ENCODE peak calls at places on chromosomes 13 and 19, in ten cellular contexts. J is heart right ventricle; G is CD8-positive, alpha-beta T cell; X is sigmoid colon; Z is HCT116; U is psoas muscle; D is AG10803; I is H1; Y is thoracic aorta; C is AG09309. M is an unnamed sample.

GRCh38 chr13:106083620-106084350 is 451.7 kb downstream of the EFNB2 start:
- DNase-seq in J (peak), G (no peak), X (no peak), Z (peak), U (no peak), D (peak), I (no peak), Y (no peak), C (no peak), M (no peak)

GRCh38 chr13:66077286-66077685 is 1152.8 kb downstream of the PCDH9 start:
- DNase-seq in J (no peak), G (no peak), X (no peak), Z (no peak), U (no peak), D (no peak), I (no peak), Y (no peak), C (no peak), M (peak)

GRCh38 chr19:16911046-16911445 is 22.2 kb downstream of the F2RL3 start:
- DNase-seq in J (no peak), G (no peak), X (peak), Z (no peak), U (no peak), D (no peak), I (no peak), Y (no peak), C (no peak), M (no peak)

GRCh38 chr13:106493569-106493968 is 41.9 kb downstream of the EFNB2 start:
- DNase-seq in J (no peak), G (no peak), X (no peak), Z (no peak), U (no peak), D (no peak), I (no peak), Y (no peak), C (no peak), M (peak)

GRCh38 chr13:40389081-40389641 is 277.3 kb downstream of the FOXO1 start:
- DNase-seq in J (no peak), G (peak), X (no peak), Z (no peak), U (no peak), D (no peak), I (no peak), Y (no peak), C (no peak), M (peak)

GRCh38 chr13:94311893-94312292 is 167.6 kb downstream of the DCT start:
- DNase-seq in J (no peak), G (no peak), X (no peak), Z (no peak), U (no peak), D (no peak), I (no peak), Y (no peak), C (no peak), M (no peak)

GRCh38 chr19:13547102-13547501 is 40.8 kb upstream of the CACNA1A start:
- DNase-seq in J (no peak), G (no peak), X (no peak), Z (no peak), U (no peak), D (no peak), I (no peak), Y (no peak), C (no peak), M (no peak)

GRCh38 chr19:14450876-14451275 is 17.8 kb downstream of the PKN1 start:
- DNase-seq in J (no peak), G (no peak), X (no peak), Z (no peak), U (no peak), D (no peak), I (no peak), Y (no peak), C (no peak), M (no peak)

GRCh38 chr13:82739881-82740280 is 1142.4 kb downstream of the SLITRK1 start:
- DNase-seq in J (no peak), G (no peak), X (no peak), Z (no peak), U (no peak), D (no peak), I (no peak), Y (no peak), C (no peak), M (no peak)

GRCh38 chr19:31348416-31349159 is 648 bp downstream of the TSHZ3 start:
- DNase-seq in J (peak), G (no peak), X (peak), Z (no peak), U (peak), D (peak), I (peak), Y (no peak), C (no peak), M (no peak)

GRCh38 chr13:35566340-35566739 is 89.9 kb upstream of the MAB21L1 start:
- DNase-seq in J (no peak), G (no peak), X (no peak), Z (no peak), U (no peak), D (peak), I (no peak), Y (no peak), C (no peak), M (peak)

GRCh38 chr13:74573654-74574053 is 439.4 kb upstream of the KLF12 start:
- DNase-seq in J (no peak), G (no peak), X (no peak), Z (no peak), U (no peak), D (no peak), I (peak), Y (no peak), C (no peak), M (no peak)

GRCh38 chr13:98821372-98822237 is 69.1 kb upstream of the SLC15A1 start:
- DNase-seq in J (no peak), G (no peak), X (no peak), Z (no peak), U (no peak), D (peak), I (no peak), Y (no peak), C (no peak), M (no peak)

GRCh38 chr13:110914293-110915056 is 394 bp downstream of the ANKRD10 start:
- DNase-seq in J (peak), G (peak), X (peak), Z (no peak), U (peak), D (peak), I (peak), Y (peak), C (no peak), M (peak)

GRCh38 chr13:50230365-50230978 is 215.2 kb downstream of the KCNRG start:
- DNase-seq in J (no peak), G (no peak), X (no peak), Z (no peak), U (no peak), D (peak), I (no peak), Y (no peak), C (peak), M (peak)

GRCh38 chr13:111893071-111893606 is 173.8 kb upstream of the SOX1 start:
- DNase-seq in J (no peak), G (no peak), X (no peak), Z (no peak), U (no peak), D (no peak), I (peak), Y (no peak), C (no peak), M (no peak)

DNA sequence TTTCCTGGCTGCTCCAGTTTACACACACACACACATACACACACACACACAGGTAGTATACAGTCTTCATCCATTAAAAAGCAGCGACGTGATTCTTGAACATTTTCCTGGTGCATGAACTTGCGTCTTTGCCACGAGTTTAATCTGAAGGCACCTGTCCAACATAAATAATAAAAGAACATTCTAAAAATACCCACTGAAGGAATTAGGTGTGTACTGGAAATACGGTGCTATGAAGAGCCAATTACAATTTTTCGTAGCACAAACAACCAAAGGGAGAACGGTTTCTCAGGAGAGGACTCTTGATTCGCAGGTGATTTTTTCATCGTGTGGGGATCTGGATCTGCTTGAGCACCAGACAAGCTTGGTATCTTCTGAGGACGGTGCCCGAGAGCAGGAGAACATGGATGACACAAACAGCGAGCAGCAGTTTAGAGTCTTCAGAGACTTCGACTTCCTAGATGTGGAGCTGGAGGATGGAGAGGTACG is 61.2 kb downstream of the ZAR1L start:
- DNase-seq in J (peak), G (no peak), X (no peak), Z (no peak), U (no peak), D (no peak), I (no peak), Y (no peak), C (no peak), M (no peak)
- H3K4me3 ChIP-seq in J (peak), G (no peak), X (peak), Z (no peak), U (peak), D (no peak), I (no peak), Y (peak), C (no peak), M (no peak)

GRCh38 chr19:45150731-45151725 is 9.8 kb downstream of the NKPD1 start:
- DNase-seq in J (no peak), G (no peak), X (no peak), Z (no peak), U (no peak), D (no peak), I (no peak), Y (no peak), C (no peak), M (no peak)

GRCh38 chr19:45151821-45152503 is 8.8 kb downstream of the NKPD1 start:
- DNase-seq in J (no peak), G (no peak), X (no peak), Z (no peak), U (no peak), D (no peak), I (no peak), Y (no peak), C (no peak), M (no peak)

GRCh38 chr19:45152504-45153338 is 8.1 kb downstream of the NKPD1 start:
- DNase-seq in J (peak), G (peak), X (no peak), Z (no peak), U (peak), D (peak), I (peak), Y (no peak), C (no peak), M (no peak)

GRCh38 chr19:45154064-45154827 is 6.5 kb downstream of the NKPD1 start:
- DNase-seq in J (no peak), G (no peak), X (no peak), Z (peak), U (peak), D (peak), I (no peak), Y (no peak), C (peak), M (no peak)

GRCh38 chr19:45153339-45154063 is 7.3 kb downstream of the NKPD1 start:
- DNase-seq in J (peak), G (no peak), X (no peak), Z (no peak), U (peak), D (peak), I (peak), Y (no peak), C (no peak), M (no peak)
- H3K4me3 ChIP-seq in J (peak), G (peak), X (peak), Z (peak), U (peak), D (peak), I (peak), Y (peak), C (no peak), M (no peak)

DNA sequence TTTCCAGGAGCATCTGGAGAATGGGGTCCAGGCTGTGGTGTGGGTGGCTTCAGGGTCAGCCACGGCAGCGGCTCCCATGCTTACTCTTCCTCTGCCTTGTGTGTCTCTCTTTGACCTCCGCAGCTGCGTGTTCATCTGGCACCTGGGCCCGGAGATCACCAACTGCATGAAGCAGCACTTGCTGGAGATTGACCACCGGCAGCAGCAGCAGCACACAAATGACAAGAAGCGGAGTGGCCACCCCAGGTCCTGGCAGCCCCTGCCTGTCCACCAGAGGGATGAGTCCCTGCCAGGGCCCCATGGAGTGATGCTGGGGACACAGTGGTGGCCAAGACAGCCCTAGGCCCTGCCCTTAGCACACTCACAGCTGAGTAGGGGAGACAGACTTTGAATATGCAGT is 18.4 kb upstream of the OVOL3 start:
- DNase-seq in J (no peak), G (no peak), X (no peak), Z (no peak), U (no peak), D (no peak), I (no peak), Y (no peak), C (no peak), M (no peak)
- H3K4me3 ChIP-seq in J (no peak), G (no peak), X (no peak), Z (no peak), U (no peak), D (no peak), I (no peak), Y (no peak), C (no peak), M (no peak)

GRCh38 chr19:3099347-3100145 is 5.4 kb downstream of the GNA11 start:
- DNase-seq in J (peak), G (no peak), X (no peak), Z (no peak), U (no peak), D (no peak), I (peak), Y (no peak), C (no peak), M (no peak)

GRCh38 chr19:3100331-3100730 is 6.2 kb downstream of the GNA11 start:
- DNase-seq in J (peak), G (no peak), X (no peak), Z (no peak), U (no peak), D (no peak), I (no peak), Y (no peak), C (no peak), M (no peak)

GRCh38 chr19:3098141-3098514 is 4.0 kb downstream of the GNA11 start:
- DNase-seq in J (peak), G (no peak), X (no peak), Z (no peak), U (peak), D (peak), I (no peak), Y (no peak), C (no peak), M (no peak)

GRCh38 chr19:3097442-3097871 is 3.3 kb downstream of the GNA11 start:
- DNase-seq in J (peak), G (no peak), X (no peak), Z (no peak), U (no peak), D (no peak), I (no peak), Y (no peak), C (no peak), M (no peak)

DNA sequence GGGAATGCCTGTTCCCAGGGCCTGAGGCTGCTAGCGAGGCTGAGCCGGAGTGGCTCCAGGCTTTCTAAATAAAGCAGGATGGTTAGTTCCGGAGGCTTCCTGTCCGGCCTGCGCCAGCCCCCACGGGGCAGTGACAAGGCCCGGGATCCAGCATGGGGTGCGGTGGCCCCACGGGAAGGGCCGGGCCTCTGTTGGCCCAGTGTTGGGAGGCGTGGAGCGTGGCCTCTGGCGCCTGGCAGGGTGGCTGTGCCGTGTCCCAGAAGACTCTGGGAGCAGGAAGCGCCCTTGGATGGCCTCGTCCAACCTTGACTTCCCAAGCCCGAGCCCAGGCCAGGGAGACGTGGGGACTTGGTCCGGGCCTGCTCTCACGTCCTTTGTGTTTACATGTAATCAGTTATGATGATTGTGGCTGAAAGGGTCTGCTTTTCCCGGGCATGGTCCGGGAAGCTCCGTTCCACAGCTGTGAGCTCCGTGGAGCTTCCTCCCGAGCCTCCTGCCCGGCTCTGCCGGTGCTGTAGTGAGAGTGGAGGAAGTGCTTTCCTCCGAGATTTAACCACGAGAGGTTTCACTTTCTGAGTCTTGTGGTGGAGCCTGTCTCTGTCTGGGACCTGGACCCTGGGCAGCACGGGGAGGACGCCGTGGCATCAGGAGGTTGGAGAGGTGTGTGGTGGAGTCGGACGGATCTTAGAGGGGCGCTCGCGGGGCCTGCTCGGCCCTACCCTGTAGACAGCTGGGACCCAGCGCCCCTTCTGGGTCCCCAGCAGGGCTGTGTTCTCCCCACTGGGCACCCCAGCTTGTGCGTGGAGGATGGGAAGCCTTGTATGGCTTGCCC is 4.6 kb downstream of the GNA11 start:
- DNase-seq in J (peak), G (no peak), X (peak), Z (no peak), U (peak), D (peak), I (peak), Y (no peak), C (no peak), M (no peak)
- H3K4me3 ChIP-seq in J (peak), G (peak), X (peak), Z (no peak), U (peak), D (peak), I (no peak), Y (peak), C (peak), M (no peak)

M was measured in Jurkat, Clone E6-1.